ENCODE peak calls at places on chromosomes 5 and 9, in six cellular contexts. I is Panc1, G is IMR-90, U is thyroid gland, P is HL-60, F is dorsolateral prefrontal cortex. B is an unnamed sample.

GRCh38 chr5:107058239-107058638 is 612.5 kb downstream of the EFNA5 start:
- DNase-seq in I (no peak), G (no peak), U (no peak), P (no peak), F (no peak), B (no peak)

GRCh38 chr5:173258466-173258865 is 23.5 kb upstream of the NKX2-5 start:
- DNase-seq in I (no peak), G (no peak), U (no peak), P (no peak), F (no peak), B (no peak)

GRCh38 chr5:38607396-38607795 is 51.0 kb upstream of the LIFR start:
- DNase-seq in I (no peak), G (peak; percentile 97), U (peak; percentile 16), P (peak; percentile 58), F (no peak), B (no peak)

GRCh38 chr5:169300468-169301385 is at the start of gene SLIT3:
- DNase-seq in I (no peak), G (peak; percentile 47), U (peak; percentile 86), P (no peak), F (peak; percentile 49), B (no peak)

GRCh38 chr5:180304016-180304292 is 12.1 kb upstream of the MAPK9 start:
- DNase-seq in I (no peak), G (no peak), U (no peak), P (no peak), F (no peak), B (no peak)

GRCh38 chr5:123116063-123116462 is 27.0 kb downstream of the PRDM6 start:
- DNase-seq in I (no peak), G (peak; percentile 43), U (no peak), P (no peak), F (no peak), B (no peak)

GRCh38 chr9:121499177-121499426 is 542 bp downstream of the GGTA1 start:
- DNase-seq in I (no peak), G (no peak), U (no peak), P (no peak), F (no peak), B (no peak)

GRCh38 chr9:130770679-130771442 is 64.2 kb upstream of the ABL1 start:
- DNase-seq in I (peak; percentile 18), G (peak; percentile 82), U (no peak), P (peak; percentile 48), F (no peak), B (peak; percentile 34)

GRCh38 chr5:178589180-178590140 is 733 bp downstream of the COL23A1 start:
- DNase-seq in I (no peak), G (peak; percentile 11), U (peak; percentile 72), P (peak; percentile 51), F (no peak), B (no peak)

GRCh38 chr5:87069974-87070608 is 197.6 kb upstream of the RASA1 start:
- DNase-seq in I (peak; percentile 30), G (peak; percentile 77), U (peak; percentile 68), P (peak; percentile 2), F (no peak), B (peak; percentile 47)

GRCh38 chr5:142145106-142145900 is 36.7 kb downstream of the NDFIP1 start:
- DNase-seq in I (peak; percentile 43), G (peak; percentile 68), U (peak; percentile 67), P (peak; percentile 69), F (no peak), B (peak; percentile 25)

GRCh38 chr5:142149363-142149762 is 40.8 kb downstream of the NDFIP1 start:
- DNase-seq in I (no peak), G (no peak), U (no peak), P (no peak), F (no peak), B (no peak)

GRCh38 chr5:142141463-142141862 is 32.9 kb downstream of the NDFIP1 start:
- DNase-seq in I (no peak), G (no peak), U (no peak), P (no peak), F (no peak), B (no peak)

GRCh38 chr5:142143878-142144277 is 35.3 kb downstream of the NDFIP1 start:
- DNase-seq in I (no peak), G (peak; percentile 58), U (no peak), P (no peak), F (no peak), B (peak; percentile 3)
- TF ChIP-seq CTCF in I (peak; percentile 61), G (peak; percentile 64), U (peak; percentile 19), P (no peak), F (peak; percentile 67), B (peak; percentile 42)

GRCh38 chr9:95382433-95382832 is 64.9 kb upstream of the FANCC start:
- DNase-seq in I (no peak), G (no peak), U (no peak), P (no peak), F (no peak), B (no peak)
- H3K4me3 ChIP-seq in I (no peak overlapping the region), G (no peak overlapping the region), U (no peak overlapping the region), P (no peak overlapping the region), F (no peak overlapping the region), B (no peak overlapping the region)

GRCh38 chr5:15183520-15183919 is 311.9 kb upstream of the ANKH start:
- DNase-seq in I (no peak), G (peak; percentile 6), U (no peak), P (no peak), F (no peak), B (no peak)
- TF ChIP-seq CTCF in I (no peak), G (peak; percentile 24), U (no peak), P (no peak), F (no peak), B (no peak)

DNA sequence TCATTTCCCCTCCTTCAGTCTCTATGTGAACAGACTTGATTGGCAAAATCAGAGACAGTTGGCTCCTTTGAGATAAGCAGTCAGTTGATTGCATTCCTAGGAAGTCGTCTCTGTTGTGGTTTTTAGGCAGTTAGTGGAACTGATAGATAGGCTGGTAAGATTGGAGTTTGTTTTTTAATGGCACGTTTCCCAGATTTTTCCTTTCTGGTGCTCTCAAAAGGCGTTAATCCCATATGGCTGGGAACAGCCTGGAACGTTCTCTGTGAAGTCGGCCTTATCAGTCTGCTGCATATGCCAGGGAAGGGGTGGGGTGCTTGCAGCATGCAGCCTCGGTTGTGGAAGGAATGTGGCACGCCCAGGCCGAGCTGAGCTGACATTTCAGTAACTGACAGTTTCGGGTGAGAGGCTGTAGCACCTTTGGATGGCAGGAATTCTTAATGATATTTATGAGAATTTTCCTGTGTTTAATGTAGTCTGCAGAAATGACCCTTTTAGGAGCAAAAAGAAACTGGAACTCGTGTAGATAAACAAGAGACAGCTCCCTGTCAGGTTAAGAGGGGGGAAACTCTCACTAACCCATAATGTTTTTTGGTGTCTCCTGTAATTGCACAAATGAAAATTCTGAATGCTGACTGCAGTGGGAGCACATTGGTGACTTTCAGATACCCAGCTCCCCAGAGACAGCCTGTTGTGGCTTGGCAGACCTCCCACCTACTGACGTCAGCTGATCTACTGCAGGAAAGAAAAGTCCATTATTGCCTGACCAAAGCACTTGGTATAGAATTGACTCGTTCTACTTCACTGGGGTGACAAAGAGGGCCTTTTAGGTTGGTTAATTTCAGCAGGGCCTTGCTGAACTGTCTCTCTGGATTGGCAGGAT is 6.3 kb downstream of the SPTAN1 start:
- DNase-seq in I (no peak), G (peak; percentile 95), U (peak; percentile 87), P (peak; percentile 39), F (peak; percentile 88), B (peak; percentile 61)
- H3K4me3 ChIP-seq in I (no peak overlapping the region), G (peak overlapping the region; percentile 1), U (no peak overlapping the region), P (no peak overlapping the region), F (no peak overlapping the region), B (peak overlapping the region; percentile 27)

GRCh38 chr9:112971415-112971814 is 40.6 kb downstream of the ZNF883 start:
- DNase-seq in I (no peak), G (peak; percentile 1), U (no peak), P (peak; percentile 22), F (no peak), B (no peak)
- TF ChIP-seq CTCF in I (peak; percentile 46), G (peak; percentile 22), U (no peak), P (peak; percentile 7), F (no peak), B (peak; percentile 36)

DNA sequence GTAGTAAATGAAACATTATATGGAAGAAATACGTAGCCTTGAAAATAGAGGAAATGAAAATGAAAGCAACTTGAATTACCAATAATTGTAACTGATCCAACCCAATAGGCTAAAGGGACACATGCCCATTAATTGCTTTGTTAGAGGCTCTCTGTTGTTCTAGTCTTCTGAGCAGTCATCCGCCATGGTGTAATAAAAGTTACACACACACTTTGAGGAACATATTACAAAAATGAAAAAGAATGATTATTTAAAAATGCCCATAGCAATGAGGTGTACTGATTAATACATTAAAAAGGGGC is 119.2 kb upstream of the CD180 start:
- DNase-seq in I (no peak), G (no peak), U (no peak), P (no peak), F (no peak), B (no peak)
- H3K4me3 ChIP-seq in I (no peak overlapping the region), G (no peak overlapping the region), U (no peak overlapping the region), P (no peak overlapping the region), F (no peak overlapping the region), B (no peak overlapping the region)

GRCh38 chr9:37410969-37411785 is 11.3 kb upstream of the GRHPR start:
- DNase-seq in I (no peak), G (peak; percentile 15), U (no peak), P (no peak), F (no peak), B (peak; percentile 82)
- TF ChIP-seq CTCF in I (no peak), G (peak; percentile 48), U (no peak), P (no peak), F (no peak), B (peak; percentile 71)

DNA sequence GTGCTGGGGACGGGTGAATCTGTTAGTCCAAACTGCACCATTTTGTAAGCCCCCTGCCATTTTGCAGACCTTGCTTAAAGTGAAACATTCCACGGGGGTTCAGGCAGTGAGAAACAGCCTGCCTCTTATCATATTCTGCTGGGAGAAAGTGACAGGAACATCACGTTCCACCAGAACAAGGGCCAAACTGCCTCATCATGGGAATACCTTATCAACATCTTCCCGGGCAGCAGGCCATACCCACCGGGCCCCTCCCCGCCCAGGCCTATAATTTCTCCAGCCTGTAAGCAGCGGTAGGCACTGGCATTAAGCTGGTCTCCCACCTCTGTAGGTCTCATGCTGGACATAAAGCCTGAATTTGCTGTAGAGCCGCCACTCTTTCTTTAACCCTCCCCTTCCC is 1.5 kb upstream of the CFAP77 start:
- DNase-seq in I (no peak), G (no peak), U (no peak), P (no peak), F (no peak), B (no peak)
- H3K4me3 ChIP-seq in I (no peak overlapping the region), G (no peak overlapping the region), U (no peak overlapping the region), P (no peak overlapping the region), F (no peak overlapping the region), B (no peak overlapping the region)